ENCODE peak calls at places on chromosomes 6 and 20, in five cellular contexts. C is mammary epithelial cell, T is left ventricle myocardium inferior, A is endodermal cell, J is HCT116. D is an unnamed sample.
A peak's percentile ranks its signal among the peaks of the same experiment; 100 is the strongest.

GRCh38 chr6:6125495-6125894 is 118.8 kb upstream of the NRN1 start:
- DNase-seq in A (no peak), C (no peak), T (no peak), J (no peak), D (no peak)

GRCh38 chr6:112470950-112471349 is 123.8 kb downstream of the RFPL4B start:
- DNase-seq in T (no peak), C (no peak), A (no peak), J (no peak), D (no peak)

GRCh38 chr6:140809694-140810101 is 1323.0 kb upstream of the GJE1 start:
- DNase-seq in C (no peak), J (no peak), A (no peak), T (no peak), D (no peak)

GRCh38 chr6:113645576-113645970 is 211.6 kb upstream of the MARCKS start:
- DNase-seq in J (no peak), C (peak; percentile 98), A (no peak), T (no peak), D (no peak)

GRCh38 chr20:13545755-13546154 is 93.0 kb downstream of the TASP1 start:
- DNase-seq in A (no peak), J (no peak), T (no peak), C (no peak), D (no peak)

GRCh38 chr20:53657732-53658131 is 64.1 kb upstream of the ZNF217 start:
- DNase-seq in C (no peak), A (peak; percentile 56), J (no peak), T (no peak), D (no peak)

GRCh38 chr6:49923826-49924225 is 40.1 kb downstream of the DEFB114 start:
- DNase-seq in T (no peak), J (no peak), A (peak; percentile 61), C (no peak), D (no peak)

GRCh38 chr6:11225990-11226389 is 6.5 kb downstream of the NEDD9 start:
- DNase-seq in C (no peak), A (no peak), J (no peak), T (no peak), D (no peak)

GRCh38 chr6:100663219-100663863 is 198.6 kb upstream of the SIM1 start:
- DNase-seq in T (no peak), C (peak; percentile 85), J (no peak), A (no peak), D (no peak)

GRCh38 chr20:48797275-48797825 is 30.4 kb downstream of the PREX1 start:
- DNase-seq in J (no peak), C (no peak), A (peak; percentile 65), T (peak; percentile 49), D (no peak)

GRCh38 chr6:93787841-93788240 is 368.5 kb upstream of the EPHA7 start:
- DNase-seq in T (no peak), J (no peak), C (no peak), A (no peak), D (no peak)

GRCh38 chr20:21397341-21398108 is at the start of gene NKX2-4:
- DNase-seq in A (peak; percentile 67), C (no peak), T (no peak), J (no peak), D (peak; percentile 33)

GRCh38 chr20:47305667-47306066 is 50.8 kb downstream of the ZMYND8 start:
- DNase-seq in J (no peak), T (no peak), C (no peak), A (no peak), D (no peak)

GRCh38 chr6:45115696-45116095 is 212.4 kb upstream of the RUNX2 start:
- DNase-seq in J (no peak), C (peak; percentile 22), T (no peak), A (no peak), D (no peak)

GRCh38 chr20:17491041-17491440 is 40.1 kb downstream of the BFSP1 start:
- DNase-seq in A (no peak), C (no peak), J (no peak), T (no peak), D (no peak)

GRCh38 chr20:49916146-49917002 is 1.0 kb upstream of the SPATA2 start:
- DNase-seq in J (no peak), T (no peak), A (peak; percentile 68), C (peak; percentile 83), D (peak; percentile 78)

GRCh38 chr6:6781877-6782236 is 193.3 kb downstream of the LY86 start:
- DNase-seq in C (no peak), A (no peak), T (no peak), J (no peak), D (no peak)

GRCh38 chr6:126720326-126720725 is 380.4 kb downstream of the CENPW start:
- DNase-seq in J (no peak), T (no peak), C (no peak), A (no peak), D (no peak)

GRCh38 chr20:41169791-41170351 is 32.5 kb downstream of the PLCG1 start:
- DNase-seq in J (no peak), T (no peak), A (no peak), C (peak; percentile 91), D (no peak)

GRCh38 chr6:39897699-39898098 is 36.6 kb downstream of the MOCS1 start:
- DNase-seq in C (no peak), J (no peak), T (no peak), A (no peak), D (no peak)

GRCh38 chr6:157235600-157236039 is 87.7 kb downstream of the TMEM242 start:
- DNase-seq in A (peak; percentile 90), J (no peak), C (peak; percentile 16), T (peak; percentile 64), D (no peak)

GRCh38 chr6:106446287-106446885 is 85.9 kb downstream of the CRYBG1 start:
- DNase-seq in J (no peak), C (no peak), T (no peak), A (no peak), D (no peak)

GRCh38 chr20:36399147-36399968 is 93.2 kb downstream of the DLGAP4 start:
- DNase-seq in A (peak; percentile 98), T (no peak), J (peak; percentile 91), C (peak; percentile 53), D (peak; percentile 86)

GRCh38 chr20:10581823-10582222 is 92.0 kb downstream of the JAG1 start:
- DNase-seq in C (no peak), J (no peak), T (no peak), A (no peak), D (no peak)

GRCh38 chr20:39289316-39289715 is 327.2 kb downstream of the DHX35 start:
- DNase-seq in C (no peak), J (no peak), T (no peak), A (peak; percentile 78), D (peak; percentile 10)

GRCh38 chr6:3861424-3861823 is 12.3 kb downstream of the FAM50B start:
- DNase-seq in A (no peak), J (no peak), T (no peak), C (peak; percentile 21), D (no peak)

GRCh38 chr20:51508780-51509179 is 33.7 kb downstream of the NFATC2 start:
- DNase-seq in J (no peak), C (no peak), T (no peak), A (no peak), D (no peak)
- H3K27ac ChIP-seq in J (no peak overlapping the region), C (no peak overlapping the region), T (no peak overlapping the region), A (no peak overlapping the region), D (no peak overlapping the region)

GRCh38 chr20:64025101-64025825 is 10.7 kb upstream of the C20orf204 start:
- DNase-seq in J (no peak), T (no peak), A (peak; percentile 30), C (no peak), D (no peak)
- H3K36me3 ChIP-seq in J (peaks cover 37% of the 10 kb centered on the region), T (peaks cover 92% of the 10 kb centered on the region), A (peaks cover 72% of the 10 kb centered on the region), C (peaks cover 9% of the 10 kb centered on the region), D (peaks cover 9% of the 10 kb centered on the region)

DNA sequence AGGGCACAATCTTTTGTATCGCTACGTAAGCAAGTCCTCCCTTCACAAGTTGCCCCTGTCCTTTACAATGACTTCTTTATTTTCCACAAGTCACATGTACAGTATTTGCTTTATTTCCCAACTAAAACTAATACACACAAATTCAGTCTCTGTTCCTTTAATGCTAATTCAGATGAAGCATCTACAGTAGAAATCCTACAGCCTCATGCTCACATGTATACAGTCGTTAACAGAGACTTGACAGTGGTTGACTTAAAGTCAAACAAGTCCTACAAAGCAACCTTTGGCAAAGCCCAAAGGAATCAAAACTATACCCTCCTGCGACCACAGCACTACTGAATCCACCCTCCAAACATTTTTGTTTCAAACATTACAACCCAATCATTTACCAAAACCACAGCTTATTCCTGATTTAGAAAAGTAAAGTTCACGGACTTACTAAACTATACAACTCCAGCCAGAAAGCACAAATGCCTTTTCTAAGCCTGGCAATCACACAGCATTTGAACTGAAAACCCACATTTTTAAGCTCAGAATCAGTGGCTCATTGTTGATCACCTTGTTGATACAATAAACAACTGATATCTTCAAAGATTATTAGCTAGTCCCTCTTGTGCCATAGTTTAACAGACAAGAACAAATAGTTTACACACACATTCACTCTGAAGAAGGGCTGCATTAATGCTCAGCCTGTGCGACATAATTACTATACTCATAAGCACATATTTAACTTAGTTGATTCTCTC is 70.8 kb upstream of the NHSL1 start:
- DNase-seq in A (no peak), C (no peak), T (no peak), J (no peak), D (no peak)
- H3K27ac ChIP-seq in A (peak overlapping the region; percentile 67), C (no peak overlapping the region), T (peak overlapping the region; percentile 86), J (no peak overlapping the region), D (no peak overlapping the region)

GRCh38 chr6:117585647-117586046 is 16.7 kb downstream of the GOPC start:
- DNase-seq in J (no peak), C (no peak), A (no peak), T (no peak), D (no peak)
- H3K36me3 ChIP-seq in J (peaks cover 8% of the 10 kb centered on the region), C (peaks cover 3% of the 10 kb centered on the region), A (peaks cover 47% of the 10 kb centered on the region), T (peaks cover 36% of the 10 kb centered on the region), D (peaks cover 19% of the 10 kb centered on the region)

GRCh38 chr6:15515226-15515625 is 147.6 kb downstream of the DTNBP1 start:
- DNase-seq in A (no peak), C (no peak), J (no peak), T (no peak), D (no peak)
- H3K27ac ChIP-seq in A (no peak overlapping the region), C (no peak overlapping the region), J (no peak overlapping the region), T (peak overlapping the region; percentile 89), D (no peak overlapping the region)

DNA sequence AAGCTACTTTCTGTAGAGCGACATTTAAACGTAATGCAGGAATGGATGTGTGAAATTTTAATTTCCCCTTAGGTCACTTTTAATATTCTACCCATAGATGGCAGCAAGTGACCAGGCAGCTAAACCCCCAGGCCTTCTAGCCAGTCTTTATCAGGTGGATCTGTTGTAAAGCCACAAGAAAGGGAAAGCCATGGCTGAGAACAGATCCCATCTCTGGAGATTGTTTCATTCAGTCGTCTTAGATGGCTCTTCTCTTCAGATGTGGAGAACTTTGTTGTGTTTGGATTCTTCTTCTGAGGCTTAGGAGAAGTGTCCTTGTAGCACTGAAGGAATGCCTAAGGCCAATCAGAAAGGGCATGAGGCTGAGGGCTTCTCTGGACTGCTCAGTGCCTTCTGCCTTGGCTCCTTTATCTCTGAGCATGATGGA is 15.8 kb upstream of the RNF182 start:
- DNase-seq in J (peak; percentile 71), C (peak; percentile 55), A (peak; percentile 75), T (no peak), D (peak; percentile 78)
- H3K36me3 ChIP-seq in J (no peaks in the 10 kb centered on the region), C (no peaks in the 10 kb centered on the region), A (no peaks in the 10 kb centered on the region), T (no peaks in the 10 kb centered on the region), D (no peaks in the 10 kb centered on the region)